ENCODE peak calls at places on chromosomes 2 and 18, in nine cellular contexts. L is T-helper 9 cell; T is T-helper 22 cell; W is caudate nucleus; Q is right lobe of liver; O is activated effector memory CD4-positive, alpha-beta T cell treated with anti-CD3 and anti-CD28 coated beads, Interleukin-2, amount 50 U/mL, for 16 hours; U is stimulated activated naive B cell treated with anti-CD40 and anti-IgM and Interleukin-4, amounts not matched to agents 10 μg/mL and 1 μg/mL and 100 μg/mL, for 72 hours; V is hypothalamus; G is fibroblast of lung. X is an unnamed sample.

GRCh38 chr2:72139871-72140620 is 7.6 kb downstream of the CYP26B1 start:
- DNase-seq in L (no peak), T (no peak), W (no peak), Q (peak; percentile 51), O (peak; percentile 55), U (no peak), V (no peak), G (no peak), X (peak; percentile 66)

GRCh38 chr2:189657867-189658266 is 3.4 kb upstream of the ASNSD1 start:
- DNase-seq in L (peak; percentile 28), T (peak; percentile 26), W (no peak), Q (no peak), O (peak; percentile 73), U (no peak), V (no peak), G (no peak), X (peak; percentile 74)

GRCh38 chr2:26704441-26704977 is 12.0 kb downstream of the KCNK3 start:
- DNase-seq in L (no peak), T (no peak), W (no peak), Q (no peak), O (no peak), U (no peak), V (no peak), G (no peak), X (no peak)

GRCh38 chr18:32930695-32931301 is 158.0 kb upstream of the KLHL14 start:
- DNase-seq in L (no peak), T (no peak), W (no peak), Q (no peak), O (no peak), U (no peak), V (no peak), G (peak; percentile 74), X (no peak)

GRCh38 chr2:38146302-38146916 is 70.5 kb upstream of the CYP1B1 start:
- DNase-seq in L (no peak), T (no peak), W (no peak), Q (no peak), O (no peak), U (peak; percentile 57), V (no peak), G (peak; percentile 99), X (no peak)

GRCh38 chr2:205754924-205755321 is 72.6 kb downstream of the NRP2 start:
- DNase-seq in L (no peak), T (no peak), W (no peak), Q (no peak), O (no peak), U (no peak), V (no peak), G (peak; percentile 76), X (no peak)

GRCh38 chr2:121297217-121297830 is 12.3 kb upstream of the TFCP2L1 start:
- DNase-seq in L (no peak), T (no peak), W (no peak), Q (no peak), O (no peak), U (no peak), V (no peak), G (peak; percentile 12), X (no peak)

GRCh38 chr18:47036298-47036874 is 965 bp upstream of the ELOA2 start:
- DNase-seq in L (no peak), T (no peak), W (no peak), Q (no peak), O (no peak), U (no peak), V (no peak), G (peak; percentile 42), X (no peak)

GRCh38 chr18:34345738-34346137 is 121.0 kb upstream of the NOL4 start:
- DNase-seq in L (no peak), T (no peak), W (no peak), Q (no peak), O (no peak), U (no peak), V (no peak), G (no peak), X (no peak)

GRCh38 chr2:69012310-69013122 is 463 bp upstream of the ANTXR1 start:
- DNase-seq in L (peak; percentile 16), T (no peak), W (peak; percentile 51), Q (no peak), O (peak; percentile 80), U (no peak), V (peak; percentile 58), G (peak; percentile 79), X (peak; percentile 81)

GRCh38 chr2:19073522-19073921 is 284.9 kb downstream of the OSR1 start:
- DNase-seq in L (no peak), T (no peak), W (no peak), Q (no peak), O (no peak), U (no peak), V (no peak), G (peak; percentile 72), X (no peak)

GRCh38 chr2:15674637-15675455 is 83.2 kb downstream of the DDX1 start:
- DNase-seq in L (no peak), T (no peak), W (no peak), Q (no peak), O (no peak), U (no peak), V (no peak), G (no peak), X (no peak)

GRCh38 chr18:78642561-78643398 is 336.8 kb upstream of the SALL3 start:
- DNase-seq in L (no peak), T (no peak), W (no peak), Q (no peak), O (no peak), U (no peak), V (no peak), G (no peak), X (no peak)